ENCODE peak calls at places on chromosomes 2 and 18, in ten cellular contexts. One of them, this sample, is unnamed.

GRCh38 chr2:54084600-54084999 is 30.8 kb upstream of the ACYP2 start:
- DNase-seq in GF-D8: no peak
- DNase-seq in head of caudate nucleus: peak
- DNase-seq in tibial nerve: no peak
- DNase-seq in activated CD8-positive, alpha-beta memory T cell treated with anti-CD3 and anti-CD28 coated beads, Interleukin-2, amount 50 U/mL, for 48 hours: no peak
- DNase-seq in H7: no peak
- DNase-seq in C1 segment of cervical spinal cord: no peak
- DNase-seq in NCI-H2081 treated with DMSO at 0.1 percent for 48 hours: no peak
- DNase-seq in tibial artery: no peak
- DNase-seq in mammary epithelial cell: peak
- DNase-seq in this sample: no peak

GRCh38 chr2:239166201-239166834 is 234.5 kb downstream of the HDAC4 start:
- DNase-seq in GF-D8: no peak
- DNase-seq in head of caudate nucleus: peak
- DNase-seq in tibial nerve: peak
- DNase-seq in activated CD8-positive, alpha-beta memory T cell treated with anti-CD3 and anti-CD28 coated beads, Interleukin-2, amount 50 U/mL, for 48 hours: no peak
- DNase-seq in H7: no peak
- DNase-seq in C1 segment of cervical spinal cord: no peak
- DNase-seq in NCI-H2081 treated with DMSO at 0.1 percent for 48 hours: no peak
- DNase-seq in tibial artery: peak
- DNase-seq in mammary epithelial cell: no peak
- DNase-seq in this sample: no peak

GRCh38 chr2:195604723-195605122 is 52.3 kb upstream of the SLC39A10 start:
- DNase-seq in GF-D8: no peak
- DNase-seq in head of caudate nucleus: no peak
- DNase-seq in tibial nerve: no peak
- DNase-seq in activated CD8-positive, alpha-beta memory T cell treated with anti-CD3 and anti-CD28 coated beads, Interleukin-2, amount 50 U/mL, for 48 hours: no peak
- DNase-seq in H7: no peak
- DNase-seq in C1 segment of cervical spinal cord: no peak
- DNase-seq in NCI-H2081 treated with DMSO at 0.1 percent for 48 hours: no peak
- DNase-seq in tibial artery: no peak
- DNase-seq in mammary epithelial cell: no peak
- DNase-seq in this sample: no peak

GRCh38 chr2:85734942-85735608 is 18.7 kb upstream of the ATOH8 start:
- DNase-seq in GF-D8: no peak
- DNase-seq in head of caudate nucleus: no peak
- DNase-seq in tibial nerve: no peak
- DNase-seq in activated CD8-positive, alpha-beta memory T cell treated with anti-CD3 and anti-CD28 coated beads, Interleukin-2, amount 50 U/mL, for 48 hours: no peak
- DNase-seq in H7: no peak
- DNase-seq in C1 segment of cervical spinal cord: no peak
- DNase-seq in NCI-H2081 treated with DMSO at 0.1 percent for 48 hours: no peak
- DNase-seq in tibial artery: no peak
- DNase-seq in mammary epithelial cell: no peak
- DNase-seq in this sample: no peak

GRCh38 chr2:71277536-71278103 is 50.7 kb upstream of the PAIP2B start:
- DNase-seq in GF-D8: peak
- DNase-seq in head of caudate nucleus: peak
- DNase-seq in tibial nerve: no peak
- DNase-seq in activated CD8-positive, alpha-beta memory T cell treated with anti-CD3 and anti-CD28 coated beads, Interleukin-2, amount 50 U/mL, for 48 hours: peak
- DNase-seq in H7: peak
- DNase-seq in C1 segment of cervical spinal cord: peak
- DNase-seq in NCI-H2081 treated with DMSO at 0.1 percent for 48 hours: no peak
- DNase-seq in tibial artery: no peak
- DNase-seq in mammary epithelial cell: peak
- DNase-seq in this sample: peak

GRCh38 chr2:69693472-69694450 is 48.2 kb upstream of the ANXA4 start:
- DNase-seq in GF-D8: peak
- DNase-seq in head of caudate nucleus: no peak
- DNase-seq in tibial nerve: no peak
- DNase-seq in activated CD8-positive, alpha-beta memory T cell treated with anti-CD3 and anti-CD28 coated beads, Interleukin-2, amount 50 U/mL, for 48 hours: peak
- DNase-seq in H7: no peak
- DNase-seq in C1 segment of cervical spinal cord: no peak
- DNase-seq in NCI-H2081 treated with DMSO at 0.1 percent for 48 hours: no peak
- DNase-seq in tibial artery: no peak
- DNase-seq in mammary epithelial cell: no peak
- DNase-seq in this sample: no peak

GRCh38 chr18:53426656-53427055 is 797.8 kb downstream of the MBD2 start:
- DNase-seq in GF-D8: no peak
- DNase-seq in head of caudate nucleus: no peak
- DNase-seq in tibial nerve: no peak
- DNase-seq in activated CD8-positive, alpha-beta memory T cell treated with anti-CD3 and anti-CD28 coated beads, Interleukin-2, amount 50 U/mL, for 48 hours: no peak
- DNase-seq in H7: no peak
- DNase-seq in C1 segment of cervical spinal cord: no peak
- DNase-seq in NCI-H2081 treated with DMSO at 0.1 percent for 48 hours: no peak
- DNase-seq in tibial artery: no peak
- DNase-seq in mammary epithelial cell: no peak
- DNase-seq in this sample: no peak

GRCh38 chr2:63506350-63506749 is 81.9 kb downstream of the WDPCP start:
- DNase-seq in GF-D8: no peak
- DNase-seq in head of caudate nucleus: no peak
- DNase-seq in tibial nerve: no peak
- DNase-seq in activated CD8-positive, alpha-beta memory T cell treated with anti-CD3 and anti-CD28 coated beads, Interleukin-2, amount 50 U/mL, for 48 hours: no peak
- DNase-seq in H7: no peak
- DNase-seq in C1 segment of cervical spinal cord: no peak
- DNase-seq in NCI-H2081 treated with DMSO at 0.1 percent for 48 hours: no peak
- DNase-seq in tibial artery: no peak
- DNase-seq in mammary epithelial cell: no peak
- DNase-seq in this sample: no peak

GRCh38 chr18:48866028-48866733 is 84.6 kb downstream of the SMAD7 start:
- DNase-seq in GF-D8: no peak
- DNase-seq in head of caudate nucleus: peak
- DNase-seq in tibial nerve: no peak
- DNase-seq in activated CD8-positive, alpha-beta memory T cell treated with anti-CD3 and anti-CD28 coated beads, Interleukin-2, amount 50 U/mL, for 48 hours: no peak
- DNase-seq in H7: no peak
- DNase-seq in C1 segment of cervical spinal cord: no peak
- DNase-seq in NCI-H2081 treated with DMSO at 0.1 percent for 48 hours: peak
- DNase-seq in tibial artery: no peak
- DNase-seq in mammary epithelial cell: no peak
- DNase-seq in this sample: peak

GRCh38 chr2:16653799-16654198 is 11.8 kb downstream of the CYRIA start:
- DNase-seq in GF-D8: no peak
- DNase-seq in head of caudate nucleus: no peak
- DNase-seq in tibial nerve: no peak
- DNase-seq in activated CD8-positive, alpha-beta memory T cell treated with anti-CD3 and anti-CD28 coated beads, Interleukin-2, amount 50 U/mL, for 48 hours: no peak
- DNase-seq in H7: no peak
- DNase-seq in C1 segment of cervical spinal cord: no peak
- DNase-seq in NCI-H2081 treated with DMSO at 0.1 percent for 48 hours: no peak
- DNase-seq in tibial artery: peak
- DNase-seq in mammary epithelial cell: no peak
- DNase-seq in this sample: no peak

GRCh38 chr2:180376076-180376475 is 369.0 kb upstream of the CWC22 start:
- DNase-seq in GF-D8: no peak
- DNase-seq in head of caudate nucleus: no peak
- DNase-seq in tibial nerve: no peak
- DNase-seq in activated CD8-positive, alpha-beta memory T cell treated with anti-CD3 and anti-CD28 coated beads, Interleukin-2, amount 50 U/mL, for 48 hours: no peak
- DNase-seq in H7: no peak
- DNase-seq in C1 segment of cervical spinal cord: no peak
- DNase-seq in NCI-H2081 treated with DMSO at 0.1 percent for 48 hours: no peak
- DNase-seq in tibial artery: no peak
- DNase-seq in mammary epithelial cell: no peak
- DNase-seq in this sample: no peak

GRCh38 chr2:25279091-25279651 is 62.6 kb downstream of the DNMT3A start:
- DNase-seq in GF-D8: peak
- DNase-seq in head of caudate nucleus: peak
- DNase-seq in tibial nerve: peak
- DNase-seq in activated CD8-positive, alpha-beta memory T cell treated with anti-CD3 and anti-CD28 coated beads, Interleukin-2, amount 50 U/mL, for 48 hours: no peak
- DNase-seq in H7: peak
- DNase-seq in C1 segment of cervical spinal cord: peak
- DNase-seq in NCI-H2081 treated with DMSO at 0.1 percent for 48 hours: no peak
- DNase-seq in tibial artery: peak
- DNase-seq in mammary epithelial cell: peak
- DNase-seq in this sample: no peak

GRCh38 chr2:84807063-84807485 is 73.8 kb downstream of the TRABD2A start:
- DNase-seq in GF-D8: no peak
- DNase-seq in head of caudate nucleus: no peak
- DNase-seq in tibial nerve: no peak
- DNase-seq in activated CD8-positive, alpha-beta memory T cell treated with anti-CD3 and anti-CD28 coated beads, Interleukin-2, amount 50 U/mL, for 48 hours: no peak
- DNase-seq in H7: no peak
- DNase-seq in C1 segment of cervical spinal cord: no peak
- DNase-seq in NCI-H2081 treated with DMSO at 0.1 percent for 48 hours: no peak
- DNase-seq in tibial artery: peak
- DNase-seq in mammary epithelial cell: peak
- DNase-seq in this sample: peak

GRCh38 chr2:140136366-140136765 is 1356.2 kb upstream of the NXPH2 start:
- DNase-seq in GF-D8: no peak
- DNase-seq in head of caudate nucleus: no peak
- DNase-seq in tibial nerve: no peak
- DNase-seq in activated CD8-positive, alpha-beta memory T cell treated with anti-CD3 and anti-CD28 coated beads, Interleukin-2, amount 50 U/mL, for 48 hours: no peak
- DNase-seq in H7: no peak
- DNase-seq in C1 segment of cervical spinal cord: no peak
- DNase-seq in NCI-H2081 treated with DMSO at 0.1 percent for 48 hours: no peak
- DNase-seq in tibial artery: no peak
- DNase-seq in mammary epithelial cell: no peak
- DNase-seq in this sample: no peak

GRCh38 chr18:48714873-48715272 is 176.0 kb downstream of the CTIF start:
- DNase-seq in GF-D8: no peak
- DNase-seq in head of caudate nucleus: no peak
- DNase-seq in tibial nerve: no peak
- DNase-seq in activated CD8-positive, alpha-beta memory T cell treated with anti-CD3 and anti-CD28 coated beads, Interleukin-2, amount 50 U/mL, for 48 hours: no peak
- DNase-seq in H7: peak
- DNase-seq in C1 segment of cervical spinal cord: no peak
- DNase-seq in NCI-H2081 treated with DMSO at 0.1 percent for 48 hours: no peak
- DNase-seq in tibial artery: no peak
- DNase-seq in mammary epithelial cell: no peak
- DNase-seq in this sample: no peak

GRCh38 chr2:240280621-240281020 is 140.2 kb upstream of the OTOS start:
- DNase-seq in GF-D8: no peak
- DNase-seq in head of caudate nucleus: no peak
- DNase-seq in tibial nerve: no peak
- DNase-seq in activated CD8-positive, alpha-beta memory T cell treated with anti-CD3 and anti-CD28 coated beads, Interleukin-2, amount 50 U/mL, for 48 hours: no peak
- DNase-seq in H7: no peak
- DNase-seq in C1 segment of cervical spinal cord: no peak
- DNase-seq in NCI-H2081 treated with DMSO at 0.1 percent for 48 hours: no peak
- DNase-seq in tibial artery: no peak
- DNase-seq in mammary epithelial cell: no peak
- DNase-seq in this sample: no peak

GRCh38 chr18:58251416-58251815 is 207.4 kb downstream of the NEDD4L start:
- DNase-seq in GF-D8: no peak
- DNase-seq in head of caudate nucleus: no peak
- DNase-seq in tibial nerve: no peak
- DNase-seq in activated CD8-positive, alpha-beta memory T cell treated with anti-CD3 and anti-CD28 coated beads, Interleukin-2, amount 50 U/mL, for 48 hours: no peak
- DNase-seq in H7: no peak
- DNase-seq in C1 segment of cervical spinal cord: no peak
- DNase-seq in NCI-H2081 treated with DMSO at 0.1 percent for 48 hours: no peak
- DNase-seq in tibial artery: no peak
- DNase-seq in mammary epithelial cell: no peak
- DNase-seq in this sample: no peak

GRCh38 chr2:45045706-45046105 is 36.5 kb upstream of the SIX2 start:
- DNase-seq in GF-D8: no peak
- DNase-seq in head of caudate nucleus: no peak
- DNase-seq in tibial nerve: no peak
- DNase-seq in activated CD8-positive, alpha-beta memory T cell treated with anti-CD3 and anti-CD28 coated beads, Interleukin-2, amount 50 U/mL, for 48 hours: no peak
- DNase-seq in H7: no peak
- DNase-seq in C1 segment of cervical spinal cord: no peak
- DNase-seq in NCI-H2081 treated with DMSO at 0.1 percent for 48 hours: no peak
- DNase-seq in tibial artery: no peak
- DNase-seq in mammary epithelial cell: no peak
- DNase-seq in this sample: no peak

GRCh38 chr2:71802556-71802955 is 345.1 kb downstream of the CYP26B1 start:
- DNase-seq in GF-D8: no peak
- DNase-seq in head of caudate nucleus: no peak
- DNase-seq in tibial nerve: no peak
- DNase-seq in activated CD8-positive, alpha-beta memory T cell treated with anti-CD3 and anti-CD28 coated beads, Interleukin-2, amount 50 U/mL, for 48 hours: peak
- DNase-seq in H7: no peak
- DNase-seq in C1 segment of cervical spinal cord: no peak
- DNase-seq in NCI-H2081 treated with DMSO at 0.1 percent for 48 hours: no peak
- DNase-seq in tibial artery: no peak
- DNase-seq in mammary epithelial cell: no peak
- DNase-seq in this sample: no peak

GRCh38 chr18:12085136-12085535 is 8.5 kb upstream of the ANKRD62 start:
- DNase-seq in GF-D8: no peak
- DNase-seq in head of caudate nucleus: no peak
- DNase-seq in tibial nerve: no peak
- DNase-seq in activated CD8-positive, alpha-beta memory T cell treated with anti-CD3 and anti-CD28 coated beads, Interleukin-2, amount 50 U/mL, for 48 hours: no peak
- DNase-seq in H7: peak
- DNase-seq in C1 segment of cervical spinal cord: no peak
- DNase-seq in NCI-H2081 treated with DMSO at 0.1 percent for 48 hours: no peak
- DNase-seq in tibial artery: no peak
- DNase-seq in mammary epithelial cell: no peak
- DNase-seq in this sample: no peak

GRCh38 chr2:55759271-55759921 is 65.8 kb upstream of the PNPT1 start:
- DNase-seq in GF-D8: no peak
- DNase-seq in head of caudate nucleus: no peak
- DNase-seq in tibial nerve: no peak
- DNase-seq in activated CD8-positive, alpha-beta memory T cell treated with anti-CD3 and anti-CD28 coated beads, Interleukin-2, amount 50 U/mL, for 48 hours: no peak
- DNase-seq in H7: peak
- DNase-seq in C1 segment of cervical spinal cord: no peak
- DNase-seq in NCI-H2081 treated with DMSO at 0.1 percent for 48 hours: no peak
- DNase-seq in tibial artery: no peak
- DNase-seq in mammary epithelial cell: no peak
- DNase-seq in this sample: no peak

GRCh38 chr2:128272586-128273468 is 45.8 kb downstream of the HS6ST1 start:
- DNase-seq in GF-D8: no peak
- DNase-seq in head of caudate nucleus: no peak
- DNase-seq in tibial nerve: peak
- DNase-seq in activated CD8-positive, alpha-beta memory T cell treated with anti-CD3 and anti-CD28 coated beads, Interleukin-2, amount 50 U/mL, for 48 hours: no peak
- DNase-seq in H7: peak
- DNase-seq in C1 segment of cervical spinal cord: no peak
- DNase-seq in NCI-H2081 treated with DMSO at 0.1 percent for 48 hours: no peak
- DNase-seq in tibial artery: no peak
- DNase-seq in mammary epithelial cell: no peak
- DNase-seq in this sample: no peak

GRCh38 chr2:239669899-239670460 is 269.2 kb upstream of the HDAC4 start:
- DNase-seq in GF-D8: no peak
- DNase-seq in head of caudate nucleus: peak
- DNase-seq in tibial nerve: no peak
- DNase-seq in activated CD8-positive, alpha-beta memory T cell treated with anti-CD3 and anti-CD28 coated beads, Interleukin-2, amount 50 U/mL, for 48 hours: no peak
- DNase-seq in H7: no peak
- DNase-seq in C1 segment of cervical spinal cord: no peak
- DNase-seq in NCI-H2081 treated with DMSO at 0.1 percent for 48 hours: no peak
- DNase-seq in tibial artery: no peak
- DNase-seq in mammary epithelial cell: no peak
- DNase-seq in this sample: no peak

This sample was measured in DMS79.